ENCODE peak calls at places on chromosomes 7 and 10, in four cellular contexts. B is prostate gland, W is HepG2, Y is ovary. M is an unnamed sample.

GRCh38 chr7:1902231-1902855 is 232.3 kb downstream of the ELFN1 start:
- DNase-seq in B (no peak), W (no peak), Y (no peak), M (no peak)

GRCh38 chr10:26214538-26215461 is 1.8 kb upstream of the GAD2 start:
- DNase-seq in B (no peak), W (no peak), Y (no peak), M (no peak)

GRCh38 chr7:94888995-94889523 is 18.3 kb upstream of the PPP1R9A start:
- DNase-seq in B (no peak), W (no peak), Y (no peak), M (no peak)

GRCh38 chr7:129494041-129494440 is 8.3 kb upstream of the SMKR1 start:
- DNase-seq in B (no peak), W (no peak), Y (no peak), M (no peak)

GRCh38 chr7:8433477-8434289 is at the start of gene NXPH1:
- DNase-seq in B (no peak), W (peak; percentile 37), Y (no peak), M (no peak)

GRCh38 chr7:151864081-151864480 is 12.8 kb downstream of the PRKAG2 start:
- DNase-seq in B (no peak), W (no peak), Y (no peak), M (no peak)

GRCh38 chr10:90866050-90866598 is 5.7 kb upstream of the RPP30 start:
- DNase-seq in B (no peak), W (no peak), Y (no peak), M (no peak)

GRCh38 chr10:92712016-92712889 is 22.5 kb downstream of the HHEX start:
- DNase-seq in B (no peak), W (no peak), Y (no peak), M (peak; percentile 29)

GRCh38 chr7:24777811-24778210 is 20.5 kb upstream of the GSDME start:
- DNase-seq in B (no peak), W (no peak), Y (no peak), M (no peak)

GRCh38 chr10:17226891-17227303 is 1.1 kb upstream of the VIM start:
- DNase-seq in B (no peak), W (no peak), Y (no peak), M (no peak)

GRCh38 chr7:50436133-50436802 is 13.9 kb downstream of the FIGNL1 start:
- DNase-seq in B (no peak), W (no peak), Y (no peak), M (no peak)

GRCh38 chr10:58919927-58920654 is 256.4 kb upstream of the PHYHIPL start:
- DNase-seq in B (no peak), W (peak; percentile 12), Y (no peak), M (no peak)

GRCh38 chr10:44517635-44518034 is 132.7 kb upstream of the CXCL12 start:
- DNase-seq in B (no peak), W (peak; percentile 10), Y (no peak), M (no peak)

GRCh38 chr10:121263407-121263783 is 334.8 kb downstream of the FGFR2 start:
- DNase-seq in B (peak; percentile 57), W (no peak), Y (no peak), M (no peak)

GRCh38 chr10:121265320-121265719 is 332.9 kb downstream of the FGFR2 start:
- DNase-seq in B (no peak), W (no peak), Y (no peak), M (no peak)

GRCh38 chr10:121267236-121268003 is 330.8 kb downstream of the FGFR2 start:
- DNase-seq in B (no peak), W (no peak), Y (no peak), M (no peak)

GRCh38 chr10:121268363-121268762 is 329.9 kb downstream of the FGFR2 start:
- DNase-seq in B (no peak), W (no peak), Y (no peak), M (no peak)

DNA sequence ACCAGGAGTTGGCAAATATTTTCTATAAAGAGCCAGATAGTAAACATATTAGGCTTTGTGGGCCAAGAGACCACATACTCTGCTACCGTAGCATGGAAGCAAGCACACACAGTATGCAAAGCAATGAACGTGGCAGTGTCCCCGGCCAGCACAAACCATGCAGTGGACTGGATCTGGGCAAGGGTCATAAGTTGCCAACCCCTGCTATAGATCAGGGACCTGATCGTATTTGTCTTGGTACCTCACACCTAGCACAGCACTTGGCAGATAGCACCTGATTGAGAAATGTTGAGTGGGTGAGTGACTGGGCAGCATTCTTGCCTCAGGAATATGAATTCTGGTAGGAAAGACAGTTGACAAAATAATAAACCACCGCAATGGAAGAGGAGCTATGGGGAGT is 331.9 kb downstream of the FGFR2 start:
- DNase-seq in B (no peak), W (no peak), Y (no peak), M (no peak)
- H3K4me1 ChIP-seq in B (peaks cover 4% of the 10 kb centered on the region), W (no peaks in the 10 kb centered on the region), Y (no peaks in the 10 kb centered on the region), M (peaks cover 4% of the 10 kb centered on the region)

GRCh38 chr10:6053303-6053702 is 8.9 kb downstream of the IL2RA start:
- DNase-seq in B (no peak), W (no peak), Y (no peak), M (no peak)

GRCh38 chr10:6052247-6053221 is 9.6 kb downstream of the IL2RA start:
- DNase-seq in B (no peak), W (no peak), Y (no peak), M (peak; percentile 87)

GRCh38 chr10:6054884-6055283 is 7.3 kb downstream of the IL2RA start:
- DNase-seq in B (no peak), W (no peak), Y (no peak), M (peak; percentile 14)

GRCh38 chr10:6055929-6056328 is 6.2 kb downstream of the IL2RA start:
- DNase-seq in B (no peak), W (no peak), Y (no peak), M (no peak)

DNA sequence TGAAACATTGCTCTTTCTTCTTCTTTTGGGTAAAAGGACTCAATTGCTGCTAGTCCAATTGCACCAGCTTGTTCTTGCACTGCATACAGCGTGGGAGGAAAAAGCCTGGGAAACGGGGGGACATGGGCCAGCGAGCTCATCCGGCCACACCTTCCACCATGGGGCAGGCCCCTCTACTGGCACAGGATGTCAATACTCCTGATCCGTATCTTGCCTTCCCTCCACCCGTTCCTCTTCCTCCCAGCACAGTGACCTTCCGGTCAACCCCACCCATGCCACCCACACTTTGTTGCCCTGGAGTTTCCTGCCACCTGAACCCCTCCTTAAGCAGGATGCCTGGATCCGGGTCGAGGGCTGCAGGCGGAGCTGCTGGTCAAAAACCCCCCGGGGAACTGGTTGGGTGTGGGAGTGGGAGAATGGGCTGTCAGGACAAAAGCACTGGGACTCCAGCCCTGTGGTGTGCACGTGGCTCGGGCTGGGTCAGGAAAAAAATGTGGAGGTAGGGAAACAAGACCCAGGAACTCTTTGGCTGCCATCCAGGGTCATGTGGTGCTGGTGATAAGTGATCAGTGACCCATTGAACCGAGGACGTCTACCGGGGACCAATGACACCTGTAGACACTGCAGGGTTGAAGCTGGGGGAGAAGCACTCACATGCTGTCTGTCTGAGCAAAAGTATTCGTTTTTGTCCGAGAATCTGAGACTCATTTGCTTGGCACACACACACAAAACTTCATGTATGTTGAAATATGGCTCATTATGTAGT is 8.2 kb downstream of the IL2RA start:
- DNase-seq in B (no peak), W (peak; percentile 71), Y (no peak), M (peak; percentile 59)
- TF ChIP-seq POLR2A in B (no peak), W (no peak), Y (no peak), M (no peak)

GRCh38 chr10:3882855-3883254 is 97.8 kb upstream of the KLF6 start:
- DNase-seq in B (no peak), W (no peak), Y (no peak), M (no peak)
- TF ChIP-seq CTCF in B (no peak), W (no peak), Y (no peak), M (no peak)

DNA sequence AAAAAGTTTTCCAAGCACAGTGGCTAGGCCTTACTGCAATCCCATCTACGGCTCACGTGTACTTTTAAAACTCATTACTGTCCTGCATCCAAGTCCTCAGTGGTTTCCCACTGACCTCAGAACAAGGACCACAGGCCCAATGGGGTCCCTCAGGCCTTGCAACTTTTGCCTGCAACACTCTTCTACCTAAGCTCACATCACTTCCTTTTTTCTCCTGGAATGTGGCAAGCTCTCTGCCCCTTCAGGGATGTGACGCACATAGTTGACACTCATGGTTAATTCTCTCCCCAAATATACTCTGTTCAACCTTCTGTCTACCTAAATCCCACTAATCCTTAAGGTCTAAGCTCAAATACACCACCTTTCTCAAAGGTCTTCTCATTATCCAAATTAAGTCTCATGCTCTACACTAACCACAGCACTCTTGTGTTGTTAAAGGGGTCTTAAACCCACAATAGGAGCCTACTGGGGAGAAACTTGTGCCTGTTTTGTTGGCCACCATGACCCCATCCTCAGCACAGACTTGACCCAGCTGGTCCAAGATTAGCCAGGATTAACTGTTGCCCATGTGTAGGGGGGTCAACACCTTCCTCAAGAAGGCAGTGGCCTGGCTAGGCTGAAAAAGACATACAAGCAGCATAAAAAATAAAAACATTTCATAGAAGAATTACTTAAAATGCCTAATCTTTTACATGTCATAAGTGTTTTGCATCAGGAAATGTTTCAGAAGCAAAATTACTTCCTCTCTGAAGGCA is 15.2 kb downstream of the HNRNPF start:
- DNase-seq in B (no peak), W (no peak), Y (no peak), M (no peak)
- H3K4me1 ChIP-seq in B (peaks cover 5% of the 10 kb centered on the region), W (peaks cover 78% of the 10 kb centered on the region), Y (peaks cover 13% of the 10 kb centered on the region), M (peaks cover 26% of the 10 kb centered on the region)

DNA sequence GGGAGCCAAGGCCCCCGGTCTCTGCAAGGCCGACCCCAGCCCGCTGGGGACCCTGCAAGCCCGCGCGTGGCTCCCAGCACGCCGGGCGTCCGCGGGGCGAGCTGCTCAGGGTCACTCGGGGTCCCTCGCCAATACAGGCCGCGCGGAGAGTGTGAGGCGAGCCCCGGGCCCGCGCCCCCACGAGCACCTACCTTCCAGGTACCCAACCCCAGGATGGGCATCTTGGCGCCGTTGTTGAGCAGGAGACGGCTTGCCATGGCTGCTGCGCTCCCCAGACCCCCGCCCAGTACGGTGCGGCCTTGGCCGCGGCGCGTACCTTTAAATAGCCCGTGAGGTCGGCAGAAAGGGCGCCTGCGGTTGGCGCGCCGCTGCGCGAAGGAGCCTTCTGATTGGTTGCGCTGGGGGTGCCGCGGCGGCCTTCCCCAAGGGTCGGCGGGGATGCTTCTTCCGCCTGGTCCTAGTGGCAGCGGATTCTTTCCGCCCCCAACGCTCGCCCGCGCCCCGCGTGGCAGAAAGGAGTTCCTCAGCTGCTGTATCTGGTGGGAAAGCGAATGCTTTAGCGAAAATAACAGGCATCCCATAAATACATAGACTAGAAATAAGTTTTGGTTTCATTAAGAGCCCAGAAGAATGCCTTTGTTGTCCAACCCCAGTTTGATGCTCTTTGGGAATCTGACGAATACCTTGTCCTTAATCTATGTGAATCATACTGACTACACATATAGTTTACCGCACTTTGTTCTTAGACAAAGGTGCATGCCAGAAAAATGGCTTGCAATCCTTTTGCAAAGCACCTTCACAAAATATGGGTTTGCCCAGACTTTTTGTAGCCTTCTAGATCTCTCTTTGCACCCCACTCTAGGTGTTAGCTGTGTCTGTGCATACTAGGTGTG is at the start of gene AKR1B1:
- DNase-seq in B (peak; percentile 70), W (peak; percentile 84), Y (peak; percentile 92), M (peak; percentile 83)
- TF ChIP-seq POLR2A in B (peak; percentile 32), W (peak; percentile 21), Y (peak; percentile 62), M (peak; percentile 33)